ENCODE peak calls at places on chromosomes 6 and 20, in five cellular contexts. A is progenitor cell of endocrine pancreas, V is gastrocnemius medialis, U is endothelial cell, T is choroid plexus epithelial cell. J is an unnamed sample.

GRCh38 chr6:155270566-155271091 is 6.8 kb downstream of the CLDN20 start:
- DNase-seq in T (no peak), A (no peak), U (no peak), V (no peak), J (no peak)

GRCh38 chr6:21634582-21634981 is 41.0 kb downstream of the SOX4 start:
- DNase-seq in V (no peak), A (no peak), U (no peak), T (peak; percentile 94), J (no peak)

GRCh38 chr6:55528624-55529023 is 50.4 kb downstream of the HMGCLL1 start:
- DNase-seq in A (no peak), T (peak; percentile 66), U (peak; percentile 14), V (no peak), J (no peak)

GRCh38 chr20:60062431-60063336 is 104.5 kb downstream of the CDH26 start:
- DNase-seq in V (no peak), T (peak; percentile 29), U (no peak), A (no peak), J (peak; percentile 42)

GRCh38 chr20:18003897-18004296 is 35.1 kb downstream of the MGME1 start:
- DNase-seq in A (no peak), U (no peak), V (no peak), T (no peak), J (peak; percentile 10)

GRCh38 chr6:169568314-169569087 is 133.3 kb downstream of the WDR27 start:
- DNase-seq in V (no peak), A (no peak), U (no peak), T (no peak), J (no peak)

GRCh38 chr20:22548040-22548439 is 36.3 kb downstream of the FOXA2 start:
- DNase-seq in U (no peak), A (no peak), T (no peak), V (no peak), J (no peak)

GRCh38 chr6:34195726-34196115 is 41.0 kb upstream of the HMGA1 start:
- DNase-seq in V (no peak), T (no peak), A (no peak), U (no peak), J (no peak)

GRCh38 chr20:47043076-47043475 is 148.4 kb downstream of the EYA2 start:
- DNase-seq in A (no peak), U (no peak), T (peak; percentile 69), V (no peak), J (no peak)

GRCh38 chr6:158328446-158328845 is 16.2 kb downstream of the TULP4 start:
- DNase-seq in T (no peak), U (no peak), V (no peak), A (no peak), J (no peak)

GRCh38 chr6:36840471-36841461 is 1.5 kb upstream of the CPNE5 start:
- DNase-seq in U (no peak), V (no peak), T (no peak), A (no peak), J (no peak)

GRCh38 chr6:85078071-85078470 is 313.7 kb upstream of the TBX18 start:
- DNase-seq in V (no peak), T (peak; percentile 90), U (no peak), A (no peak), J (no peak)

GRCh38 chr20:61797200-61797599 is 268.5 kb downstream of the TAF4 start:
- DNase-seq in U (no peak), V (no peak), T (peak; percentile 24), A (no peak), J (no peak)

GRCh38 chr6:132715204-132715603 is 1.3 kb upstream of the VNN1 start:
- DNase-seq in U (peak; percentile 62), T (peak; percentile 83), A (peak; percentile 11), V (no peak), J (no peak)
- TF ChIP-seq CTCF in U (no peak), T (peak; percentile 67), A (peak; percentile 33), V (no peak), J (no peak)

GRCh38 chr20:63368151-63368550 is 7.0 kb upstream of the CHRNA4 start:
- DNase-seq in T (no peak), V (no peak), U (no peak), A (no peak), J (peak; percentile 44)
- TF ChIP-seq CTCF in T (no peak), V (no peak), U (no peak), A (no peak), J (no peak)

GRCh38 chr6:143061597-143062385 is 1.1 kb downstream of the AIG1 start:
- DNase-seq in V (peak; percentile 38), T (no peak), U (no peak), A (no peak), J (no peak)

GRCh38 chr6:143060806-143061596 is at the start of gene AIG1:
- DNase-seq in A (peak; percentile 53), V (peak; percentile 21), T (no peak), U (peak; percentile 6), J (peak; percentile 96)

GRCh38 chr6:143060354-143060805 is 309 bp upstream of the AIG1 start:
- DNase-seq in U (peak; percentile 73), A (peak; percentile 75), V (peak; percentile 65), T (peak; percentile 82), J (peak; percentile 96)

GRCh38 chr6:143058987-143059386 is 1.7 kb upstream of the AIG1 start:
- DNase-seq in A (no peak), U (no peak), V (no peak), T (no peak), J (no peak)

DNA sequence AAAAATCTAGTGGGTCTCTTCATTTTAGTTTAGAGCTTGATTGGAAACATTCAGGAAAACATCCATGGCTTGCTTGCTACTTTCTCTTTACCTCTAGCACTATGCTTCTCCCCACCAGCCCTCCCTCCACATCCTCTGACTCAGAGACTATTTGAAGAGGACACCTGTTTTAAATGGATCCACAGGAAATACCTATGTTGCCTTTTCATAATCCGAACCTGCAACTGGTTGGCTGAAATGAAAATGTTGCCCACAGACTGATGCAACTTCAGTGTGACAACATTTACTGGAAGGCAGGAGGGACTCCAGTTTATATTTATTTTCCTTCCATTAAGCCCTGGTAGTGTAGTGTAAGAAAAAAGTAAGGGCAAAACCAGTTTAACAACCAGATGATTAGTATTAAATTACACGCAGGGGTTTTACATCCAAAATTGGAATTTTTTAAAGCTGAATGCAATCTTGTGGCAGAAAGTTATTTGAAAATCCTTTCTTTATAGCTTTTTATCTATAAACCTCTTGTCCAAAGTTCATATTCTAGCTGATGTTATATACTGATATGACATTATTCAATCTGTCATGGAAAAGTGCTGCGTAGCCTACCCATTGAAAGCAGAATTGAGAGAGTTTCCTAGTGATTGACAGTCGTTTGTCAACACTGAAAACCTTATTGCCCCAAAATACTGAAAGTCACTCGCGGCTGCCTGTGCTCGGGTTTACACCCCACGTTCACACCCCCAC is 904 bp upstream of the AIG1 start:
- DNase-seq in V (peak; percentile 63), T (peak; percentile 86), A (no peak), U (no peak), J (no peak)
- TF ChIP-seq CTCF in V (no peak), T (no peak), A (no peak), U (no peak), J (no peak)

GRCh38 chr6:44135875-44136274 is 8.5 kb downstream of the TMEM63B start:
- DNase-seq in U (no peak), V (no peak), T (no peak), A (no peak), J (no peak)
- TF ChIP-seq CTCF in U (no peak), V (no peak), T (peak; percentile 20), A (no peak), J (no peak)

DNA sequence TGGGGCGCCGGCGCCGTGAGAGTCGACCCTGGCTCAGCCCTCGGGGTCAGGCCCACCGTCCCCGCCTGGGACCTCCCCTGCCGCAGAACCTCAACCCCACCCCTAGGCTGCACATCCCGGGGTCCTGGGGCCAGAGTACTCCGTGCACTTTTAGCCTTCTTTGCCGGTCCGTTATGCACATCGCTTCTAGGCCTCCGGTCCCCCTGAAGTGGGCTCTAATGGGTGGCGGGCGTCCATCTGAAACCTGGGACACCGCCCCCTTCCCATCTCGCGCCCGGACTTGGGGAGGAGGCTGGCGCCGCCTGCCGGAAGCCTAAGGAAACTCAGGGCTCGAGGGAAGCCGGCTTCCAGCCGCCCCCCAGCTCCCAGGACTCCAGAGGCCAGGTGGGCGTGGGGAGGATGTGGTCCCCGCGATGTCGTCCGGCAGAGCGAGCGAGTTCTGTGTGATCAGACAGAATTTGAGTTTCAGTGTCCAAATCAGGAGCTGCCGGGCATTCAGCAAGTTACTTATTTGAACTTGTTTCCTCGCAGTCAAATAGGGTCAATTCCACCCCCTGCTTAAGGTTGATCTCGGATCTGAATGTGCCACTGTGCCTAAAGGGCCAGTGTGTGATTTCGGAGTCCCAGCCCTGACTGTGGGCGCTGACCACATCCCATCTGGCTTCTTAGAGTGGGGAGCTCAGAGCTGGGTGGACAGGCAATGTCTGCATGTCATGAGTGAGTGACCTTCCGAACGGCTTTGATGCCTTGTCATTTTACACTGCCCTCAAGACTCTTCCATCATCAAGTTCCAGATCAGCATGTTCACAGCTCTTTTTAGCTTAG is 47.6 kb downstream of the CPXM1 start:
- DNase-seq in T (peak; percentile 53), A (no peak), U (peak; percentile 62), V (no peak), J (peak; percentile 83)
- TF ChIP-seq CTCF in T (peak; percentile 80), A (peak; percentile 72), U (peak; percentile 86), V (peak; percentile 25), J (peak; percentile 70)

GRCh38 chr6:3260296-3260695 is 1.5 kb downstream of the PSMG4 start:
- DNase-seq in T (no peak), A (no peak), U (no peak), V (no peak), J (no peak)

GRCh38 chr6:3258720-3259490 is at the start of gene PSMG4:
- DNase-seq in T (peak; percentile 91), V (peak; percentile 93), A (peak; percentile 96), U (peak; percentile 98), J (peak; percentile 99)

GRCh38 chr6:3258201-3258600 is 546 bp upstream of the PSMG4 start:
- DNase-seq in T (no peak), U (no peak), V (no peak), A (no peak), J (no peak)

GRCh38 chr6:3260772-3261517 is 2.2 kb downstream of the PSMG4 start:
- DNase-seq in V (no peak), T (no peak), U (no peak), A (no peak), J (no peak)

GRCh38 chr6:3259491-3259958 is 778 bp downstream of the PSMG4 start:
- DNase-seq in A (no peak), T (peak; percentile 47), V (peak; percentile 17), U (peak; percentile 33), J (peak; percentile 31)
- TF ChIP-seq CTCF in A (no peak), T (peak; percentile 22), V (no peak), U (no peak), J (no peak)

GRCh38 chr6:51857134-51857533 is 230.3 kb downstream of the PKHD1 start:
- DNase-seq in T (no peak), V (no peak), A (no peak), U (no peak), J (no peak)

GRCh38 chr6:51854876-51855275 is 232.5 kb downstream of the PKHD1 start:
- DNase-seq in T (no peak), V (no peak), A (no peak), U (no peak), J (peak; percentile 24)

GRCh38 chr6:51856508-51856907 is 230.9 kb downstream of the PKHD1 start:
- DNase-seq in A (no peak), T (no peak), V (no peak), U (no peak), J (no peak)

GRCh38 chr6:51854347-51854746 is 233.1 kb downstream of the PKHD1 start:
- DNase-seq in T (no peak), V (no peak), A (no peak), U (no peak), J (no peak)

GRCh38 chr6:51855310-51856082 is 231.9 kb downstream of the PKHD1 start:
- DNase-seq in V (no peak), U (peak; percentile 57), A (no peak), T (peak; percentile 64), J (no peak)
- TF ChIP-seq CTCF in V (peak; percentile 41), U (peak; percentile 83), A (peak; percentile 82), T (peak; percentile 58), J (peak; percentile 33)